ENCODE peak calls at places on chromosome 10, in nine cellular contexts. R is right lobe of liver; X is heart left ventricle; T is tibial artery; B is CD8-positive, alpha-beta memory T cell; F is neural progenitor cell; C is cardiac muscle cell; M is MM.1S; P is left ventricle myocardium inferior. D is an unnamed sample. For H3K4me1, the result is how much of the 10 kb centered on the place peaks cover.

GRCh38 chr10:122392835-122393234 is 18.3 kb downstream of the PLEKHA1 start:
- DNase-seq in R (no peak), X (no peak), T (no peak), B (no peak), F (no peak), C (no peak), M (no peak), P (no peak), D (no peak)

GRCh38 chr10:72126184-72126871 is 38.0 kb upstream of the SPOCK2 start:
- DNase-seq in R (no peak), X (no peak), T (no peak), B (no peak), F (peak), C (peak), M (peak), P (no peak), D (no peak)

GRCh38 chr10:132590752-132591121 is 53.1 kb downstream of the INPP5A start:
- DNase-seq in R (no peak), X (no peak), T (peak), B (no peak), F (no peak), C (no peak), M (no peak), P (no peak), D (no peak)

GRCh38 chr10:70996549-70996948 is 108.2 kb upstream of the PCBD1 start:
- DNase-seq in R (no peak), X (no peak), T (no peak), B (no peak), F (no peak), C (no peak), M (no peak), P (no peak), D (no peak)

GRCh38 chr10:79904671-79905321 is 44.1 kb downstream of the SFTPD start:
- DNase-seq in R (peak), X (peak), T (peak), B (peak), F (peak), C (peak), M (peak), P (peak), D (peak)

GRCh38 chr10:52879181-52879607 is 106.6 kb upstream of the MBL2 start:
- DNase-seq in R (no peak), X (no peak), T (no peak), B (no peak), F (no peak), C (no peak), M (no peak), P (no peak), D (no peak)

GRCh38 chr10:127909716-127910463 is 3.0 kb downstream of the PTPRE start:
- DNase-seq in R (no peak), X (no peak), T (no peak), B (no peak), F (no peak), C (no peak), M (no peak), P (no peak), D (no peak)

GRCh38 chr10:72095195-72095594 is 6.8 kb upstream of the SPOCK2 start:
- DNase-seq in R (no peak), X (no peak), T (no peak), B (no peak), F (no peak), C (no peak), M (no peak), P (no peak), D (no peak)

GRCh38 chr10:23656735-23657134 is 217.9 kb downstream of the OTUD1 start:
- DNase-seq in R (no peak), X (no peak), T (no peak), B (no peak), F (peak), C (no peak), M (peak), P (no peak), D (no peak)

GRCh38 chr10:124022066-124022465 is 71.3 kb downstream of the CHST15 start:
- DNase-seq in R (no peak), X (no peak), T (no peak), B (no peak), F (no peak), C (no peak), M (no peak), P (no peak), D (no peak)

GRCh38 chr10:78338717-78339116 is 305.1 kb downstream of the RPS24 start:
- DNase-seq in R (no peak), X (no peak), T (peak), B (no peak), F (no peak), C (no peak), M (no peak), P (no peak), D (peak)

GRCh38 chr10:94088926-94089381 is 95.2 kb downstream of the PLCE1 start:
- DNase-seq in R (no peak), X (no peak), T (no peak), B (no peak), F (peak), C (peak), M (no peak), P (no peak), D (no peak)

GRCh38 chr10:55631071-55631654 is 729.9 kb downstream of the ZWINT start:
- DNase-seq in R (peak), X (peak), T (no peak), B (no peak), F (peak), C (peak), M (peak), P (peak), D (peak)

GRCh38 chr10:96025566-96025965 is 17.8 kb upstream of the CCNJ start:
- DNase-seq in R (no peak), X (no peak), T (no peak), B (no peak), F (peak), C (peak), M (peak), P (no peak), D (no peak)

GRCh38 chr10:89837173-89838001 is 136.0 kb downstream of the KIF20B start:
- DNase-seq in R (peak), X (peak), T (no peak), B (no peak), F (no peak), C (peak), M (peak), P (peak), D (peak)

GRCh38 chr10:86182150-86182549 is 184.4 kb downstream of the GRID1 start:
- DNase-seq in R (no peak), X (no peak), T (peak), B (no peak), F (peak), C (no peak), M (no peak), P (no peak), D (no peak)

GRCh38 chr10:109678857-109679256 is 244.5 kb downstream of the XPNPEP1 start:
- DNase-seq in R (no peak), X (no peak), T (no peak), B (no peak), F (no peak), C (no peak), M (no peak), P (no peak), D (no peak)

GRCh38 chr10:91071786-91072185 is 148.7 kb upstream of the PCGF5 start:
- DNase-seq in R (no peak), X (no peak), T (no peak), B (no peak), F (no peak), C (no peak), M (no peak), P (no peak), D (no peak)

GRCh38 chr10:58590152-58590551 is 77.5 kb downstream of the BICC1 start:
- DNase-seq in R (no peak), X (peak), T (no peak), B (no peak), F (no peak), C (peak), M (no peak), P (no peak), D (peak)

GRCh38 chr10:16867556-16867955 is 50.3 kb upstream of the RSU1 start:
- DNase-seq in R (no peak), X (no peak), T (no peak), B (no peak), F (peak), C (peak), M (no peak), P (no peak), D (no peak)

GRCh38 chr10:14698487-14699170 is 76.1 kb downstream of the FAM107B start:
- DNase-seq in R (no peak), X (no peak), T (no peak), B (no peak), F (no peak), C (peak), M (peak), P (no peak), D (peak)

GRCh38 chr10:96560970-96561887 is 25.6 kb downstream of the TM9SF3 start:
- DNase-seq in R (no peak), X (no peak), T (no peak), B (no peak), F (no peak), C (peak), M (no peak), P (no peak), D (no peak)

GRCh38 chr10:16799621-16800020 is 17.6 kb downstream of the RSU1 start:
- DNase-seq in R (no peak), X (no peak), T (no peak), B (no peak), F (no peak), C (no peak), M (no peak), P (no peak), D (no peak)

GRCh38 chr10:85916192-85916747 is 450.3 kb downstream of the GRID1 start:
- DNase-seq in R (no peak), X (no peak), T (no peak), B (no peak), F (no peak), C (no peak), M (no peak), P (no peak), D (no peak)

GRCh38 chr10:61169294-61169693 is 225.3 kb upstream of the RHOBTB1 start:
- DNase-seq in R (no peak), X (no peak), T (no peak), B (no peak), F (no peak), C (no peak), M (no peak), P (no peak), D (no peak)

GRCh38 chr10:78765726-78766335 is 302.9 kb upstream of the ZMIZ1 start:
- DNase-seq in R (no peak), X (no peak), T (peak), B (no peak), F (no peak), C (no peak), M (no peak), P (no peak), D (no peak)

GRCh38 chr10:101903827-101904520 is 60.4 kb upstream of the KCNIP2 start:
- DNase-seq in R (no peak), X (no peak), T (no peak), B (no peak), F (peak), C (no peak), M (no peak), P (no peak), D (no peak)

GRCh38 chr10:44571701-44572100 is 186.8 kb upstream of the CXCL12 start:
- DNase-seq in R (no peak), X (no peak), T (no peak), B (no peak), F (no peak), C (peak), M (no peak), P (no peak), D (no peak)

GRCh38 chr10:70551971-70552422 is 50.5 kb downstream of the PRF1 start:
- DNase-seq in R (no peak), X (peak), T (peak), B (no peak), F (no peak), C (peak), M (no peak), P (no peak), D (no peak)

GRCh38 chr10:122126763-122127659 is 138.0 kb downstream of the TACC2 start:
- DNase-seq in R (no peak), X (no peak), T (peak), B (no peak), F (peak), C (peak), M (no peak), P (no peak), D (peak)

GRCh38 chr10:68088030-68088396 is 12.9 kb upstream of the HERC4 start:
- DNase-seq in R (no peak), X (no peak), T (no peak), B (no peak), F (no peak), C (no peak), M (no peak), P (no peak), D (no peak)
- H3K27ac ChIP-seq in R (no peak), X (peak), T (no peak), B (no peak), F (no peak), C (no peak), M (no peak), P (peak), D (no peak)

GRCh38 chr10:59891919-59892318 is 14.4 kb downstream of the CCDC6 start:
- DNase-seq in R (no peak), X (no peak), T (no peak), B (no peak), F (no peak), C (no peak), M (no peak), P (no peak), D (no peak)
- H3K4me1 ChIP-seq in R (under half), X (under half), T (under half), B (under half), F (under half), C (under half), M (under half), P (half or more), D (under half)

GRCh38 chr10:75544381-75544780 is 113.0 kb downstream of the LRMDA start:
- DNase-seq in R (no peak), X (no peak), T (no peak), B (no peak), F (no peak), C (peak), M (no peak), P (no peak), D (no peak)
- H3K27ac ChIP-seq in R (no peak), X (no peak), T (no peak), B (no peak), F (no peak), C (no peak), M (no peak), P (no peak), D (no peak)

DNA sequence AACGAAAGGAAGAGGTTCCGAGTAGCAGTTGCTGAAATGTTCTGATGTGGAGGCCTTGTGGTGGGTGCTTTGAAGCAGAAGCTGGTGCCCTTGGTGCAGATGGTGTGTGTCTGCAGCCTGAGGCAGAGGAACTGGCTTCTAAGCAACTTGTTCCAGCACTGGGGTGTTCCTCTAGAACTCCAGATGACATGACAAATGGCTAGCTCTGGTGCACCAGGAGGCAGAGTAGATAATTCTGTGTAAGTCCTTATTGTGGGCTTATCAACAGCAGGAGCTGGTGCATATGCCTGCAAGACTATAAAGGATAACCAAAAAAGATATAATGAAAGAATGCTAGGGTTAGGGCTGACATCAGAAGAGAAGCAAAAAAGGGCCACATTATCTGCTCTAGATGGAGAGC is 76.5 kb downstream of the ARL5B start:
- DNase-seq in R (no peak), X (no peak), T (no peak), B (no peak), F (no peak), C (no peak), M (no peak), P (no peak), D (no peak)
- H3K4me1 ChIP-seq in R (under half), X (under half), T (under half), B (under half), F (under half), C (under half), M (under half), P (under half), D (under half)

DNA sequence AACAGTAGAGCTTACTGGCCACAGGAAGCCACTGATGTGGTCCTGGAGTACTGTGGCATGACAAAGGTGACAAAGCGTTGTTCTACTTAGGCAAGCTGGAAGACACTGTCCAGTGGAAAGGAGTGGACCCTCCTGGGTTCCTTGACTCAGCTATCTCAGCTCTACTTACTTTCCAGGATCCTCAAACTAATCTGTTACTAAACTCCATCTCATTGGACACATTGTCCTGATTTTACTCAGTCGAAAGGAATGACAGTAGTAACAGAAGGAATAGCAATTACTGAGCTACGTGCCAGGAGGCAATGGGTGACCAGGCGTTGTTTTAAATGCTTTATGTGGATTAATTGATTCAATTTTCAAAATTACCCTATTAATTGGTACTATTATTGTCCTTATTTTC is 41.6 kb downstream of the ABLIM1 start:
- DNase-seq in R (no peak), X (no peak), T (no peak), B (no peak), F (no peak), C (no peak), M (no peak), P (no peak), D (no peak)
- H3K27ac ChIP-seq in R (peak), X (no peak), T (no peak), B (no peak), F (no peak), C (no peak), M (no peak), P (peak), D (no peak)

GRCh38 chr10:5809541-5810154 is 3.6 kb downstream of the GDI2 start:
- DNase-seq in R (no peak), X (no peak), T (no peak), B (no peak), F (no peak), C (no peak), M (peak), P (no peak), D (no peak)
- H3K4me1 ChIP-seq in R (half or more), X (under half), T (under half), B (half or more), F (under half), C (half or more), M (under half), P (half or more), D (under half)